ENCODE peak calls at places on chromosomes 2 and 18, in four cellular contexts. O, K, S and T are unnamed samples.

GRCh38 chr2:200159366-200159720 is 147.2 kb upstream of the SPATS2L start:
- DNase-seq in S (no peak), K (no peak), O (no peak), T (no peak)

GRCh38 chr2:96098900-96099590 is 17.3 kb downstream of the ADRA2B start:
- DNase-seq in O (no peak), S (no peak), K (no peak), T (no peak)

GRCh38 chr2:121778736-121779487 is 23.5 kb downstream of the TSN start:
- DNase-seq in O (no peak), S (no peak), K (no peak), T (no peak)

GRCh38 chr18:44679056-44679911 is 1.4 kb upstream of the SETBP1 start:
- DNase-seq in K (peak), S (peak), O (peak), T (peak)

GRCh38 chr2:120246546-120247300 is 5.9 kb upstream of the RALB start:
- DNase-seq in O (no peak), S (no peak), K (no peak), T (no peak)

GRCh38 chr2:40433739-40434138 is 18.2 kb downstream of the SLC8A1 start:
- DNase-seq in K (no peak), O (no peak), S (no peak), T (no peak)

GRCh38 chr2:172108587-172108930 is 5.9 kb upstream of the DLX2 start:
- DNase-seq in K (no peak), S (no peak), O (no peak), T (no peak)

GRCh38 chr2:205193829-205194228 is 488.5 kb upstream of the NRP2 start:
- DNase-seq in S (peak), O (no peak), K (no peak), T (no peak)

GRCh38 chr2:72137498-72138010 is 10.1 kb downstream of the CYP26B1 start:
- DNase-seq in S (peak), O (no peak), K (no peak), T (peak)